ENCODE peak calls at places on chromosome 3, in five cellular contexts. M is vagina, J is GM23338, H is endothelial cell of umbilical vein, U is HCT116. F is an unnamed sample. For H3K4me1, the result is how much of the 10 kb centered on the place peaks cover.

GRCh38 chr3:50246517-50246954 is 10.5 kb downstream of the GNAI2 start:
- DNase-seq in M (no peak), J (peak), H (peak), U (peak), F (no peak)

GRCh38 chr3:138099417-138099816 is 16.0 kb downstream of the DZIP1L start:
- DNase-seq in M (no peak), J (no peak), H (no peak), U (no peak), F (no peak)

GRCh38 chr3:27311400-27311799 is 57.8 kb downstream of the NEK10 start:
- DNase-seq in M (no peak), J (peak), H (peak), U (peak), F (no peak)

GRCh38 chr3:26920579-26920978 is 298.0 kb downstream of the LRRC3B start:
- DNase-seq in M (no peak), J (peak), H (no peak), U (no peak), F (no peak)

GRCh38 chr3:106097817-106098410 is 229.1 kb upstream of the CBLB start:
- DNase-seq in M (no peak), J (no peak), H (no peak), U (no peak), F (no peak)

GRCh38 chr3:172244011-172244410 is 204.2 kb downstream of the GHSR start:
- DNase-seq in M (no peak), J (no peak), H (peak), U (peak), F (no peak)

GRCh38 chr3:54999801-55000200 is 71.9 kb upstream of the LRTM1 start:
- DNase-seq in M (no peak), J (no peak), H (no peak), U (no peak), F (no peak)

GRCh38 chr3:102485701-102486100 is 50.9 kb downstream of the ZPLD1 start:
- DNase-seq in M (no peak), J (no peak), H (no peak), U (no peak), F (no peak)

GRCh38 chr3:172106989-172107388 is 67.6 kb downstream of the FNDC3B start:
- DNase-seq in M (no peak), J (no peak), H (no peak), U (no peak), F (peak)

GRCh38 chr3:58272891-58273290 is 33.2 kb upstream of the RPP14 start:
- DNase-seq in M (no peak), J (no peak), H (no peak), U (no peak), F (no peak)

GRCh38 chr3:172221550-172221949 is 182.2 kb downstream of the FNDC3B start:
- DNase-seq in M (no peak), J (no peak), H (no peak), U (no peak), F (no peak)

GRCh38 chr3:112017081-112017480 is 17.5 kb upstream of the TMPRSS7 start:
- DNase-seq in M (no peak), J (no peak), H (no peak), U (no peak), F (no peak)

GRCh38 chr3:97961276-97961623 is 11.0 kb downstream of the RIOX2 start:
- DNase-seq in M (no peak), J (no peak), H (no peak), U (no peak), F (no peak)

GRCh38 chr3:52570076-52570475 is 33.7 kb downstream of the UQCC5 start:
- DNase-seq in M (no peak), J (no peak), H (no peak), U (no peak), F (no peak)

GRCh38 chr3:129824926-129825541 is 68.5 kb downstream of the TMCC1 start:
- DNase-seq in M (no peak), J (peak), H (peak), U (peak), F (no peak)

GRCh38 chr3:105686324-105686897 is 182.4 kb downstream of the CBLB start:
- DNase-seq in M (no peak), J (peak), H (peak), U (peak), F (no peak)

GRCh38 chr3:167100651-167101050 is 279.4 kb downstream of the ZBBX start:
- DNase-seq in M (no peak), J (no peak), H (no peak), U (no peak), F (no peak)

GRCh38 chr3:42839616-42840015 is 30.4 kb downstream of the ACKR2 start:
- DNase-seq in M (no peak), J (peak), H (peak), U (peak), F (peak)

GRCh38 chr3:108669211-108669610 is 79.7 kb downstream of the DZIP3 start:
- DNase-seq in M (no peak), J (no peak), H (no peak), U (no peak), F (no peak)

GRCh38 chr3:66372681-66373350 is 128.0 kb downstream of the LRIG1 start:
- DNase-seq in M (no peak), J (peak), H (peak), U (no peak), F (no peak)

GRCh38 chr3:190288836-190289235 is 33.4 kb downstream of the CLDN1 start:
- DNase-seq in M (no peak), J (no peak), H (no peak), U (no peak), F (no peak)

GRCh38 chr3:32154180-32154579 is 47.8 kb downstream of the GPD1L start:
- DNase-seq in M (no peak), J (peak), H (no peak), U (no peak), F (no peak)

GRCh38 chr3:138786788-138787276 is 47.9 kb downstream of the PIK3CB start:
- DNase-seq in M (no peak), J (no peak), H (no peak), U (no peak), F (no peak)

GRCh38 chr3:175222356-175222755 is 363.2 kb downstream of the NAALADL2 start:
- DNase-seq in M (no peak), J (no peak), H (peak), U (no peak), F (no peak)

GRCh38 chr3:58628823-58629562 is 37.6 kb downstream of the FAM3D start:
- DNase-seq in M (no peak), J (no peak), H (peak), U (no peak), F (no peak)

GRCh38 chr3:47159153-47159552 is 4.8 kb downstream of the SETD2 start:
- DNase-seq in M (no peak), J (no peak), H (no peak), U (no peak), F (no peak)

GRCh38 chr3:47152578-47152977 is 11.3 kb downstream of the SETD2 start:
- DNase-seq in M (no peak), J (peak), H (peak), U (no peak), F (no peak)

GRCh38 chr3:47158208-47158607 is 5.7 kb downstream of the SETD2 start:
- DNase-seq in M (no peak), J (no peak), H (no peak), U (no peak), F (no peak)

GRCh38 chr3:47159820-47160219 is 4.1 kb downstream of the SETD2 start:
- DNase-seq in M (no peak), J (no peak), H (no peak), U (no peak), F (no peak)

DNA sequence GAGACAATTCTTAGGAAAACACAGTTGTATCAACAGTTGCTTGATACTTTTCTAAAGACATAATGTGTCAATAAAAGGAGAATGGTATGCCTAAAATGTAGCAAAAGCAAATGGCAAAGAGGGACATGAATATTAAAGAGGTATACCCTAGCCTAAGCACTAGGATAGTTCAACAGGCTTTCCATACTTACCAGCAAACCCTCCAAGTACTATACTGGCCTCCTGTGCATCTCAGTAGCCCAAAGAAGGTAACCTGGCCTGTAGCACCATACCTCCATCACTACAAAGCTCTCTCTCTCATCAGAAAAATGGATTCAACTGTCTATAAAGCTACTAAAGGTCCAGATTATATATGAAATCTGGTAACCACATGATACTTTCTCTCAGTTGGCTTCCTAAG is 7.5 kb downstream of the SETD2 start:
- DNase-seq in M (no peak), J (no peak), H (no peak), U (no peak), F (no peak)
- H3K4me1 ChIP-seq in M (half or more), J (half or more), H (under half), U (under half), F (under half)

GRCh38 chr3:30720586-30721313 is 114.3 kb downstream of the TGFBR2 start:
- DNase-seq in M (no peak), J (no peak), H (peak), U (peak), F (no peak)
- TF ChIP-seq POLR2AphosphoS5 in M (no peak), J (no peak), H (peak), U (no peak), F (no peak)

GRCh38 chr3:184558726-184559125 is 2.9 kb upstream of the EPHB3 start:
- DNase-seq in M (no peak), J (no peak), H (no peak), U (no peak), F (no peak)
- H3K4me1 ChIP-seq in M (under half), J (under half), H (under half), U (under half), F (under half)

DNA sequence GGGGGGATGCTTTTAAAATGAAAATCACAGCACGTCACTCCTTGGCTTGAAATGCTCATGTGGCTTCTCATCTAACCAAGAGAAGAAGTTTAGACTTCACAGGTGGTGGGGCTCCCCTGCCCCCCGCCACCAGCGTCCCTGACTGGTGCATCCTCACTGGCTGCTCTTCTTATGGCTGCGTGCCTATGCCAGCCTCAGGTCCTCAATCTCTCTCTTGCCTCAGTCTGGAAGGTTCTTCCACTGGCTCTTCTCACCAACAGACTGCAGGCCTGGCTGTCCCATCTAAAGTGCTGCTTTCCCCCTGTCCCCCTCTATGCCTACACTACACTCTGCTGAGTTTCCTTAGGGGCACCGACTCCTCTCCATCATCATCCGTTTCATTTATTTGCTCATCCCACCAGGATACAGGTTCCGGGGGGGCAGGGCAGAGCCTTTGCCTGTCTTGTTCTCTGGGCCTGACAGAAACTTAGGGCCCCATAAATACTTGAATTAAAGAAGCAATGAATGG is 20.6 kb downstream of the ABTB1 start:
- DNase-seq in M (no peak), J (no peak), H (no peak), U (no peak), F (no peak)
- TF ChIP-seq POLR2AphosphoS5 in M (no peak), J (no peak), H (no peak), U (no peak), F (no peak)

GRCh38 chr3:122987726-122988319 is 39.7 kb downstream of the SEMA5B start:
- DNase-seq in M (no peak), J (no peak), H (no peak), U (no peak), F (no peak)
- H3K4me1 ChIP-seq in M (under half), J (half or more), H (under half), U (under half), F (under half)

DNA sequence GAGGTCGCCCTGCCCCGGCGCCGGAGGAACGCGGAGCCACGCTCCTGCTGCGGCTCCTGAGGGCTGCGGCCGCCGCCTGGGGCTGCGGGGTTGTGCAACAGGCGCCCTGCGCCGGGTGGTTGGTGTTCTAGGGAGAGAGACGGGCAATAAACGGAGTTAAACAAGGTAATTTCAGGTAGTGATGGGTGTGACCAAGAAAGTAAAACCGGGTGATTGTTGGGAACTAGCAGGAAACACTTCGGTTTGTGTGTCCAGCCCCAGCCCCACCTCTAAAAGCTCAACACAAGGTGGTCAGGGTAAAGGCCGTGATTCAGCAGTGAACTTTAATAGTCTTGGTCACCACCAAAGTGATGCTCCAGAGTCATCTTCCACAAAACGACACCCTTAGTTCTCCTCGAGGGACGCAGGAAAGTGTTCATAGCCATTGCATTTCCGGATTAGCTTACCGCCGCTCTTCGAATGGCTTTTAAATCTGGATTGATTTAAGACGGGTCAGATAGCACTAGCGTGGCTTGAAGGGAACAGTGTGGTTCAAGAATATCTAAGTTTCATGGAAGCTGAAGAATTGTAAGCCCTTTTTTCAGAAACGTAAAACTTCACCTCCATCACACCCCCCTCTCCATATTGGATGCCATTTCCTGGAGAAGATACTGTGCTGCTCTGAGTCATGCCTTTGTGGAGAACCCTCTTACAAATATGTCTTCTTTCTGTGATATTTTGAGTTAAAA is 702 bp downstream of the RNF7 start:
- DNase-seq in M (no peak), J (no peak), H (peak), U (no peak), F (no peak)
- TF ChIP-seq POLR2AphosphoS5 in M (no peak), J (no peak), H (no peak), U (no peak), F (no peak)

GRCh38 chr3:30181546-30181945 is 424.9 kb upstream of the TGFBR2 start:
- DNase-seq in M (no peak), J (no peak), H (no peak), U (no peak), F (no peak)
- H3K4me1 ChIP-seq in M (under half), J (under half), H (under half), U (under half), F (under half)

GRCh38 chr3:125055913-125056705 is at the start of gene HEG1:
- DNase-seq in M (peak), J (peak), H (peak), U (no peak), F (peak)
- TF ChIP-seq POLR2AphosphoS5 in M (peak), J (peak), H (peak), U (no peak), F (peak)

DNA sequence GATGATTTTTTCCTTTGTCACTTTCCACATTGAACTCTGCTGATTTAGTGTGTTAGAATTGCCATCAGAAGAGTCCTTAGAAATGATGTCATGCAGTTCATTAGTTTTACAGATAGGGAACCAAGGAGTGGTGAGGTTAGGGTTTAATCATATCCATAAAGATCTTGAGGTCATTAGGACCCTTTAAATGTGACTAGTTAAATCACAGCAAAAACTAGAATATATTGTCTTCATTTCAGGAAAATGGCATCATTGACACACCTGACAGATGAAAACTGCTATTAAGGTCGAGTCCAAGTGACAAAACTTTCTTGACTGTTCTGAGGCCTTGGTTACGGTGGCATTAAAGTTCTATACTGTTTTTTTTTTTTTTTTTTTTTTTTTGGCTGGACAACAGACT is 50.5 kb downstream of the MBNL1 start:
- DNase-seq in M (no peak), J (no peak), H (peak), U (no peak), F (no peak)
- H3K4me1 ChIP-seq in M (half or more), J (under half), H (half or more), U (under half), F (half or more)

GRCh38 chr3:194871143-194871863 is 185.6 kb downstream of the FAM43A start:
- DNase-seq in M (no peak), J (peak), H (peak), U (peak), F (peak)
- TF ChIP-seq POLR2AphosphoS5 in M (peak), J (no peak), H (no peak), U (peak), F (no peak)

F was measured in upper lobe of left lung.